ENCODE peak calls at places on chromosome 22, in six cellular contexts. R, N, K, C, X and B are unnamed samples. For H3K27me3 and H3K36me3, the result is how much of the 10 kb centered on the place peaks cover.

GRCh38 chr22:17234144-17234623 is 14.9 kb upstream of the ADA2 start:
- DNase-seq in K (no peak), C (no peak), N (no peak), R (no peak), X (no peak), B (no peak)

GRCh38 chr22:17881366-17881765 is 107.1 kb upstream of the BID start:
- DNase-seq in X (no peak), C (no peak), K (no peak), N (no peak), R (no peak), B (no peak)

GRCh38 chr22:18078329-18079041 is 695 bp downstream of the PEX26 start:
- DNase-seq in C (peak), K (peak), X (no peak), N (peak), R (peak), B (peak)

GRCh38 chr22:26502688-26503561 is 9.3 kb downstream of the TFIP11 start:
- DNase-seq in R (no peak), N (peak), C (peak), K (no peak), X (no peak), B (peak)

GRCh38 chr22:44665115-44665514 is 36.9 kb upstream of the PRR5 start:
- DNase-seq in N (no peak), R (no peak), K (no peak), C (peak), X (peak), B (no peak)

GRCh38 chr22:45096256-45096907 is 67.3 kb upstream of the NUP50 start:
- DNase-seq in N (peak), R (peak), C (no peak), K (peak), X (no peak), B (no peak)

GRCh38 chr22:44648085-44648820 is 53.8 kb upstream of the PRR5 start:
- DNase-seq in K (no peak), C (no peak), N (no peak), R (no peak), X (no peak), B (no peak)

GRCh38 chr22:46055176-46055850 is 78.4 kb upstream of the WNT7B start:
- DNase-seq in C (peak), K (peak), R (peak), X (peak), N (no peak), B (no peak)

GRCh38 chr22:18987765-18988164 is 51.7 kb upstream of the PRODH start:
- DNase-seq in K (peak), R (peak), N (peak), C (no peak), X (no peak), B (no peak)

DNA sequence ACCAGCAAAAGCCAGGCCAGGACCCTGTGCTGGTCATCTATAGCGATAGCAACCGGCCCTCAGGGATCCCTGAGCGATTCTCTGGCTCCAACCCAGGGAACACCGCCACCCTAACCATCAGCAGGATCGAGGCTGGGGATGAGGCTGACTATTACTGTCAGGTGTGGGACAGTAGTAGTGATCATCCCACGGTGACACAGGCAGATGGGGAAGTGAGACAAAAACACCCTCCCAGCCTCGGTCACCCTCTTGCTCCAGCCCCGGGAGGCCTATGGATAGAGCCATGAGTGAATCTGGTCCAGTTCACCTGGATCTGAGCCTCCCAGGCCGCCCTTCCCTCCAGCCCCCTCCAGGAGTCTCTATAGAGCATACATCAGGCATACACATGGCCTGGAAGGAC is 115.2 kb upstream of the IGLL5 start:
- DNase-seq in C (no peak), K (no peak), X (no peak), N (no peak), R (no peak), B (no peak)
- TF ChIP-seq CTCF in C (no peak), K (no peak), X (no peak), N (no peak), R (no peak), B (no peak)

GRCh38 chr22:27873476-27873875 is 45.6 kb downstream of the PITPNB start:
- DNase-seq in X (no peak), C (peak), N (no peak), K (no peak), R (no peak), B (no peak)
- H3K27me3 ChIP-seq in X (under half), C (under half), N (under half), K (under half), R (under half), B (under half)

GRCh38 chr22:49810363-49811013 is 17.2 kb downstream of the BRD1 start:
- DNase-seq in N (no peak), K (no peak), X (peak), C (peak), R (no peak), B (no peak)
- H3K36me3 ChIP-seq in N (under half), K (under half), X (under half), C (under half), R (under half), B (under half)

GRCh38 chr22:50625131-50625567 is 2.8 kb downstream of the ARSA start:
- DNase-seq in X (no peak), N (no peak), K (no peak), R (no peak), C (no peak), B (no peak)

GRCh38 chr22:50625568-50626313 is 2.2 kb downstream of the ARSA start:
- DNase-seq in N (no peak), X (peak), R (no peak), C (no peak), K (no peak), B (no peak)

GRCh38 chr22:50627452-50627913 is 469 bp downstream of the ARSA start:
- DNase-seq in K (no peak), C (no peak), R (no peak), N (peak), X (peak), B (no peak)

GRCh38 chr22:50626856-50627451 is 998 bp downstream of the ARSA start:
- DNase-seq in N (no peak), K (no peak), C (no peak), R (no peak), X (peak), B (no peak)

DNA sequence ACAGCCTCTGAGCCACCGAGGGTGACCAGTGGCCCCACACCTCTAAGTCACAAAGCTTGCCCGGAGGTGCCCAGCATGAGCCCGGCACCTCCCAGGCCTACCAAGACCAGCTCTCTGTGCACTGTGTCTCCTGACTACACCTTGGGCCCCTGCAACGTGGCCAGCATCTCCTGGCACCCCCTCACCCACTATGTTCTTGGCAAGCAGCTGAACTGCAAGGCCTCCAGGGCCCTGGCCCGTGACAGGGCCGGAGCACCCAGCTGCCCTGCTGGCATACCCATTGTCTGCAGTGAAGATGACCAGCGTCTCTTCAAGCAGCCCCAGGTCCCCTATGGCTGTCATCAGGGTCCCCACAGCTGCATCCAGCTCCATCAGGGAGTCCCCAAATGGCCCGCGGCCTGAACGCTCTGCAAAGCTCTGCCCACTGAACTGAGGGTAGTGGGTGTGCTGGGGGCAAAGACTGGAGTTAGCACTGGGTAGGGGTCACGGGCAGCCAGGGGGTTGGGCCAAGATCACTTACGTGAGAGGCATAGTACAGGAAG is 1.6 kb downstream of the ARSA start:
- DNase-seq in N (no peak), X (peak), K (no peak), R (no peak), C (no peak), B (no peak)
- TF ChIP-seq CTCF in N (no peak), X (no peak), K (no peak), R (no peak), C (no peak), B (peak)

DNA sequence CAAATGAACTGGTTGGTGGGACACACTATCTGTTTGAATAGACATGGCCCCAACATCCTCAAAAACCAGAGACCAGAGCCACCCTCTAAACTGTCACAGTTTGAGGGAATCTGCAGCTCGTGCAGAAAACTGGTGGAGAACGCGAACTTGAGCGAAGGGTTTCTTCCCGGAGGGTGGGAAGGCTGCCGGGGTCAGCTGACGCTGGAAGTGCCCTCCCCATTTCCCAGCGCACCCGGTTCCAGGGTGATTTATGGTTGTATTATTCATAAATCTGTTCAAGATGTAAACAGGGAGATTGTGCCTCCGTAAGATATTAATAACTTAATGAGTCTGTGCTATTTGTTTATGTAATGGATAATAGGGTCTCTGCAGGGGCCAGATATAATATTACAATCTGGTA is 1396.7 kb downstream of the BRD1 start:
- DNase-seq in K (no peak), X (no peak), N (no peak), R (no peak), C (no peak), B (no peak)
- H3K27me3 ChIP-seq in K (under half), X (under half), N (under half), R (under half), C (under half), B (under half)

DNA sequence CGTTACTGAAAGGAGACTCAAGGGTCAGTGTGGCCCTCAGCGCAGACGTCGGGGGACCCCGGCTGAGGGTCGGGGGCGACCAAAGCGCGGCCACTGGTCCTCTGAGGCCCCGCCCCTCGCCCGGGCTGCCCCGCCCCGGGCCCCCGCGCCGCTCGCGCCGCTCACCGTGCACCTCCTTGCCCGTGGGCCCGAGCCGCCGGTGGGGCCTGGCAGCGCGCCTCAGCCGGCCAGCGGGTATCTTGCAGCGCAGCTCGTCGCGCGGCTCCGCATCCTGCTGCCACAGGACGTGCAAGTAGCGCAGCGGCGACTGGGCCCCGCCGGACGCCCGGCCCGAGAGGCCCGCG is 416 bp downstream of the ANKRD54 start:
- DNase-seq in X (peak), C (peak), R (peak), K (no peak), N (peak), B (no peak)
- H3K36me3 ChIP-seq in X (under half), C (under half), R (under half), K (under half), N (under half), B (under half)

GRCh38 chr22:30607939-30608338 is 965 bp downstream of the TCN2 start:
- DNase-seq in X (no peak), N (no peak), C (no peak), K (no peak), R (no peak), B (no peak)

GRCh38 chr22:30612789-30613188 is 5.8 kb downstream of the TCN2 start:
- DNase-seq in K (no peak), X (no peak), R (no peak), C (no peak), N (no peak), B (no peak)

GRCh38 chr22:30611197-30611596 is 4.2 kb downstream of the TCN2 start:
- DNase-seq in C (no peak), R (no peak), N (no peak), X (no peak), K (no peak), B (no peak)

GRCh38 chr22:30609260-30610185 is 2.5 kb downstream of the TCN2 start:
- DNase-seq in X (peak), K (peak), N (no peak), C (peak), R (no peak), B (peak)

GRCh38 chr22:30610299-30610698 is 3.3 kb downstream of the TCN2 start:
- DNase-seq in K (no peak), N (no peak), R (no peak), C (peak), X (peak), B (no peak)
- TF ChIP-seq CTCF in K (no peak), N (no peak), R (no peak), C (no peak), X (no peak), B (no peak)